ENCODE peak calls at places on chromosomes 4 and X, in four cellular contexts. D is Karpas-422; W is naive thymus-derived CD4-positive, alpha-beta T cell; X is astrocyte. L is an unnamed sample.

GRCh38 chr4:103099691-103100392 is at the start of gene BDH2:
- DNase-seq in D (peak; percentile 95), W (peak; percentile 77), X (peak; percentile 92), L (peak; percentile 91)

GRCh38 chr4:170087163-170087700 is 2.5 kb downstream of the AADAT start:
- DNase-seq in D (no peak), W (no peak), X (peak; percentile 57), L (no peak)

GRCh38 chrX:17923546-17923945 is 62.4 kb upstream of the RAI2 start:
- DNase-seq in D (peak; percentile 66), W (no peak), X (no peak), L (peak; percentile 26)

GRCh38 chr4:1826531-1827350 is 29.2 kb downstream of the LETM1 start:
- DNase-seq in D (no peak), W (no peak), X (no peak), L (no peak)

GRCh38 chr4:147731611-147732515 is at the start of gene ARHGAP10:
- DNase-seq in D (peak; percentile 60), W (peak; percentile 37), X (peak; percentile 73), L (peak; percentile 27)

GRCh38 chr4:137471461-137471860 is 60.8 kb downstream of the PCDH18 start:
- DNase-seq in D (no peak), W (no peak), X (no peak), L (no peak)

GRCh38 chrX:19774905-19775304 is 112.5 kb downstream of the SH3KBP1 start:
- DNase-seq in D (no peak), W (no peak), X (no peak), L (no peak)

GRCh38 chrX:28848707-28849106 is 261.5 kb downstream of the IL1RAPL1 start:
- DNase-seq in D (no peak), W (no peak), X (no peak), L (no peak)

GRCh38 chrX:136255543-136255942 is 4.3 kb upstream of the MAP7D3 start:
- DNase-seq in D (no peak), W (no peak), X (no peak), L (no peak)

GRCh38 chr4:19239565-19239964 is 1012.1 kb upstream of the SLIT2 start:
- DNase-seq in D (no peak), W (no peak), X (peak; percentile 75), L (no peak)

GRCh38 chrX:133569217-133569616 is 153.9 kb upstream of the GPC4 start:
- DNase-seq in D (no peak), W (no peak), X (no peak), L (no peak)

GRCh38 chrX:20350598-20350997 is 83.9 kb upstream of the RPS6KA3 start:
- DNase-seq in D (no peak), W (no peak), X (no peak), L (no peak)

GRCh38 chr4:28313729-28314713 is 1453.4 kb downstream of the STIM2 start:
- DNase-seq in D (no peak), W (no peak), X (no peak), L (no peak)

GRCh38 chr4:140308366-140309123 is 64.9 kb upstream of the SCOC start:
- DNase-seq in D (no peak), W (no peak), X (peak; percentile 95), L (no peak)

GRCh38 chr4:167897116-167897515 is 195.2 kb upstream of the ANXA10 start:
- DNase-seq in D (no peak), W (no peak), X (peak; percentile 74), L (no peak)

GRCh38 chrX:102599084-102599949 is at the start of gene ARMCX5:
- DNase-seq in D (peak; percentile 93), W (peak; percentile 74), X (peak; percentile 89), L (no peak)

GRCh38 chr4:176782794-176783193 is 9.9 kb downstream of the VEGFC start:
- DNase-seq in D (no peak), W (no peak), X (no peak), L (no peak)

GRCh38 chr4:7037425-7037824 is 5.7 kb upstream of the TADA2B start:
- DNase-seq in D (peak; percentile 72), W (peak; percentile 40), X (no peak), L (no peak)

GRCh38 chrX:120305531-120306145 is 5.6 kb downstream of the TMEM255A start:
- DNase-seq in D (no peak), W (no peak), X (peak; percentile 14), L (no peak)
- H3K4me3 ChIP-seq in D (no peak overlapping the region), W (no peak overlapping the region), X (no peak overlapping the region), L (no peak overlapping the region)

GRCh38 chr4:109298279-109299010 is 4.0 kb downstream of the COL25A1 start:
- DNase-seq in D (peak; percentile 57), W (no peak), X (no peak), L (no peak)

GRCh38 chr4:109303141-109303499 is 662 bp upstream of the COL25A1 start:
- DNase-seq in D (no peak), W (no peak), X (peak; percentile 25), L (no peak)

GRCh38 chr4:109301691-109302365 is 630 bp downstream of the COL25A1 start:
- DNase-seq in D (no peak), W (no peak), X (no peak), L (no peak)

DNA sequence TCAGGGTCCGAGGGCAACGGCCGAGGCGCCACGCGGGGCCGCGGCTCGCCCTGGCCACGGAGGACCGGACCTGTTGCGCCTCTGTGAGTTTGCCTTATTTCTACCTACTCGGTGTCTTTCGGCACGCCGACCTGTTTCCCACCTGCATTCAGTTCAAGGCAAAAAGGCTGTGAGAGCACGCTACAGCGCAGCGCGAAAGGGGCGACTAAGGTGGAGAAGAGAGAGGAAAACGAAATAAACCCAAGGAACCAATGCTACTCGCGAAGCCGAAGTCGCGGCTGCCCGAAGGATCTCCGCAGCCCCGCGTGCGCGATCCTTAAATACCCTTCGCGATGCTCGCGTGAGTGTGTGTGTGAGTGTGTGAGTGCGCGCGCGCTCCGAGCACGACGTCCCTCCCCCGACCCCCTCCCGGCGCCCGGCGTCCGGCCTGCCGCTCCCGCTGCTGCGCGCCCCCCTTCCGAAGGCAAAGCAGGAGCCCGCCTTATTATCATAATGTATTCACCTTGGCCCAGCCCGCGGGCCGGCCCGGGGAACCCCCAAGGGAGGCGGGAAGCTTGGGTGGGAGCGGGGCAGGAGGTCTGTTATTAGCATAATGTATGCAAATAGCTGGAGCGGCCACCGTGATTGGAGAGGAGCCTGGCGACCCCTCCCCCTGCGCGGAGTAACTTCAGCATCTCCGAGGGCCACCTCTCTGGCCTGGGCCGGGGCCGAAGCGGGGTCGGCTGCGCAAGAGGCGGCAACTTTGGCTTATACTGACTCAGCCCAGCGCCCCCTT is at the start of gene COL25A1:
- DNase-seq in D (no peak), W (peak; percentile 41), X (peak; percentile 57), L (peak; percentile 25)
- H3K4me3 ChIP-seq in D (no peak within 1 kb of the TSS), W (peak within 1 kb of the TSS; percentile 73), X (peak within 1 kb of the TSS; percentile 82), L (peak within 1 kb of the TSS; percentile 28)

GRCh38 chrX:9352683-9353430 is 112.0 kb upstream of the TBL1X start:
- DNase-seq in D (peak; percentile 69), W (peak; percentile 12), X (peak; percentile 69), L (no peak)
- H3K4me3 ChIP-seq in D (peak overlapping the region; percentile 42), W (peak overlapping the region; percentile 8), X (peak overlapping the region; percentile 39), L (no peak overlapping the region)

DNA sequence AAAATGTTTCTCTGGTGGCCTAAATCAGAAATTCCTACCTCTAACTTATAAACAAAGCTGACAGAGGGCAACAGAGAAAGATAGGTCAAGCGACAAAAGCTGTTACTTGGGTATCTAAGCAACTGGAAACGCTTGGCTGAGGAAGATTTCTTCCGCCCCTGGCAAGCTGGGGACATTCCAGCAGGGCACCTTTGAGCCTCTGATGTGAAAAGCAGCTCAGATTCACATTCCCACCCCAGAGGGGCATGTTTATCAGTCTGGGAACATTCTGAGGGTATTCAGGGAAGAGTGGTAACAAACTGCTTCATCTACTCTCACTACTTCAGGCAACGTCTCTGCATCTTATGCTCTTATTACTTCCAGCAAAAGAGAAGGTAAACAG is 3.5 kb upstream of the CDS1 start:
- DNase-seq in D (no peak), W (no peak), X (no peak), L (no peak)
- H3K4me3 ChIP-seq in D (no peak overlapping the region), W (no peak overlapping the region), X (no peak overlapping the region), L (no peak overlapping the region)

GRCh38 chrX:153609917-153610833 is 11.2 kb upstream of the CCNQ start:
- DNase-seq in D (peak; percentile 86), W (peak; percentile 71), X (peak; percentile 27), L (peak; percentile 57)

GRCh38 chrX:153611298-153612095 is 12.6 kb upstream of the CCNQ start:
- DNase-seq in D (no peak), W (no peak), X (no peak), L (no peak)

GRCh38 chrX:153612413-153612812 is 13.5 kb upstream of the CCNQ start:
- DNase-seq in D (no peak), W (no peak), X (no peak), L (no peak)

GRCh38 chrX:153608821-153609220 is 9.9 kb upstream of the CCNQ start:
- DNase-seq in D (no peak), W (no peak), X (no peak), L (no peak)

DNA sequence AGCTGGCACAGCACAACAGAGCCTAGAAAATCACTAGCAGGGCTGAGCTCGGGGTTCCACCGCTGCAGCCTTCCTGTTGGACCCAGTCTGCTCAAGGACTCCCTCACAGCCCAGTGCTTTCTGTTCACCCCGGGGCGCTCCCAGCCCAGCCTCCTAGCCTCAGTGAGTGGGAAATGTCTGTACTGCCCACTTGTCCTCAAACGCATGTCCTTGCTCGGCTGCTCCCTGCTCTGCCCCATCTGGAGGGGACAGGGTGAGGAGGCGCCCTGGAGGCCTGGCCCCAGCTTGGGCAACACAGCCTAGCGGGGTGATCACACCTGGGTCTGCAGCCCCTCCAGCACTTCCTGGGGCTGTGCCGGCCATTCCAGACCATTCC is 11.9 kb upstream of the CCNQ start:
- DNase-seq in D (no peak), W (no peak), X (no peak), L (no peak)
- H3K4me3 ChIP-seq in D (no peak overlapping the region), W (peak overlapping the region; percentile 44), X (no peak overlapping the region), L (no peak overlapping the region)

GRCh38 chr4:182492456-182492855 is 249.3 kb downstream of the TENM3 start:
- DNase-seq in D (no peak), W (no peak), X (peak; percentile 88), L (no peak)
- H3K4me3 ChIP-seq in D (no peak overlapping the region), W (no peak overlapping the region), X (no peak overlapping the region), L (no peak overlapping the region)

GRCh38 chr4:155600246-155600645 is 66.4 kb upstream of the GUCY1A1 start:
- DNase-seq in D (peak; percentile 68), W (no peak), X (peak; percentile 67), L (no peak)

GRCh38 chr4:155599596-155599995 is 67.1 kb upstream of the GUCY1A1 start:
- DNase-seq in D (peak; percentile 74), W (no peak), X (peak; percentile 24), L (no peak)

GRCh38 chr4:155599102-155599501 is 67.5 kb upstream of the GUCY1A1 start:
- DNase-seq in D (no peak), W (no peak), X (no peak), L (no peak)

GRCh38 chr4:155597281-155597680 is 69.4 kb upstream of the GUCY1A1 start:
- DNase-seq in D (peak; percentile 64), W (no peak), X (no peak), L (no peak)

DNA sequence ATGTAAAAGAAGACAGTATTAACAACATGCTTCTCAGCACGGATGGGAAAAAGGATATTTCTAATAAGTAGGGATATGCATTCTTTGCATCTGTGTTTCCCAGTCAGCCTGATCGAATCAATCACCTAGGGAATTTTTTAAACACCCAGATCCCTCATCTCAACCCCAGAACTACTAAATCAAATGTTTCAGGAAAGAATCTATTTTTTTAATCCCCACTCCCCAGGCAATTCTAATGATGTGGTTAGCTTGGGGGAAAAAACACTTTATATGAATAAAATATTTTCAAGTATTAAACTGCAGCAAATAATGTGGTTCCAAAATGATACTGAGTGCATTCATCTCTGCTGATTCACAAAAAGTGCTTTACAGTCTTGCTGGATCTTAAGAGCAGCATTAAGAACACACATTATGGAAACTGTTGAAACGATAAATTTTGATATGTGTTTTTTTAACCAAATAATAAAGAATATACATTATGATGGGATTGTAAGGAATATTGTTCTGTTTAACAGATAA is 68.7 kb upstream of the GUCY1A1 start:
- DNase-seq in D (peak; percentile 71), W (no peak), X (peak; percentile 49), L (no peak)
- H3K4me3 ChIP-seq in D (no peak overlapping the region), W (no peak overlapping the region), X (no peak overlapping the region), L (no peak overlapping the region)

L was measured in Jurkat, Clone E6-1.